ENCODE peak calls at places on chromosomes 3 and 15, in nine cellular contexts. One of them, this sample, is unnamed.

GRCh38 chr15:101489236-101489632 is 273 bp downstream of the PCSK6 start:
- DNase-seq in SK-N-SH: peak; percentile 90
- DNase-seq in tibial nerve: no peak
- DNase-seq in psoas muscle: peak; percentile 69
- DNase-seq in cardiac muscle cell: peak; percentile 50
- DNase-seq in breast epithelium: no peak
- DNase-seq in RWPE2: no peak
- DNase-seq in Panc1: no peak
- DNase-seq in colonic mucosa: peak; percentile 61
- DNase-seq in this sample: no peak

GRCh38 chr3:24264748-24265158 is 229.9 kb downstream of the THRB start:
- DNase-seq in SK-N-SH: peak; percentile 47
- DNase-seq in tibial nerve: no peak
- DNase-seq in psoas muscle: no peak
- DNase-seq in cardiac muscle cell: peak; percentile 72
- DNase-seq in breast epithelium: no peak
- DNase-seq in RWPE2: no peak
- DNase-seq in Panc1: no peak
- DNase-seq in colonic mucosa: no peak
- DNase-seq in this sample: no peak

GRCh38 chr3:5181479-5182141 is 5.9 kb upstream of the EDEM1 start:
- DNase-seq in SK-N-SH: no peak
- DNase-seq in tibial nerve: no peak
- DNase-seq in psoas muscle: no peak
- DNase-seq in cardiac muscle cell: no peak
- DNase-seq in breast epithelium: no peak
- DNase-seq in RWPE2: no peak
- DNase-seq in Panc1: no peak
- DNase-seq in colonic mucosa: no peak
- DNase-seq in this sample: no peak

GRCh38 chr15:39511000-39511914 is 69.6 kb upstream of the THBS1 start:
- DNase-seq in SK-N-SH: no peak
- DNase-seq in tibial nerve: no peak
- DNase-seq in psoas muscle: peak; percentile 73
- DNase-seq in cardiac muscle cell: peak; percentile 89
- DNase-seq in breast epithelium: no peak
- DNase-seq in RWPE2: no peak
- DNase-seq in Panc1: no peak
- DNase-seq in colonic mucosa: no peak
- DNase-seq in this sample: no peak

GRCh38 chr3:160754371-160754854 is 1.6 kb upstream of the PPM1L start:
- DNase-seq in SK-N-SH: peak; percentile 27
- DNase-seq in tibial nerve: peak; percentile 7
- DNase-seq in psoas muscle: peak; percentile 20
- DNase-seq in cardiac muscle cell: peak; percentile 57
- DNase-seq in breast epithelium: peak; percentile 50
- DNase-seq in RWPE2: no peak
- DNase-seq in Panc1: no peak
- DNase-seq in colonic mucosa: peak; percentile 48
- DNase-seq in this sample: peak; percentile 45

GRCh38 chr3:49799761-49800160 is at the start of gene CDHR4:
- DNase-seq in SK-N-SH: no peak
- DNase-seq in tibial nerve: peak; percentile 65
- DNase-seq in psoas muscle: peak; percentile 45
- DNase-seq in cardiac muscle cell: peak; percentile 71
- DNase-seq in breast epithelium: no peak
- DNase-seq in RWPE2: no peak
- DNase-seq in Panc1: no peak
- DNase-seq in colonic mucosa: no peak
- DNase-seq in this sample: no peak

GRCh38 chr15:92902723-92903587 is 2.8 kb downstream of the CHD2 start:
- DNase-seq in SK-N-SH: no peak
- DNase-seq in tibial nerve: no peak
- DNase-seq in psoas muscle: no peak
- DNase-seq in cardiac muscle cell: no peak
- DNase-seq in breast epithelium: no peak
- DNase-seq in RWPE2: no peak
- DNase-seq in Panc1: no peak
- DNase-seq in colonic mucosa: no peak
- DNase-seq in this sample: no peak

GRCh38 chr3:191047930-191048329 is 151.1 kb upstream of the OSTN start:
- DNase-seq in SK-N-SH: no peak
- DNase-seq in tibial nerve: no peak
- DNase-seq in psoas muscle: no peak
- DNase-seq in cardiac muscle cell: no peak
- DNase-seq in breast epithelium: no peak
- DNase-seq in RWPE2: no peak
- DNase-seq in Panc1: no peak
- DNase-seq in colonic mucosa: no peak
- DNase-seq in this sample: no peak

GRCh38 chr3:52925405-52926313 is 28.3 kb upstream of the STIMATE start:
- DNase-seq in SK-N-SH: peak; percentile 64
- DNase-seq in tibial nerve: no peak
- DNase-seq in psoas muscle: no peak
- DNase-seq in cardiac muscle cell: no peak
- DNase-seq in breast epithelium: no peak
- DNase-seq in RWPE2: no peak
- DNase-seq in Panc1: no peak
- DNase-seq in colonic mucosa: no peak
- DNase-seq in this sample: no peak

GRCh38 chr15:101167791-101168462 is 83.9 kb downstream of the CHSY1 start:
- DNase-seq in SK-N-SH: no peak
- DNase-seq in tibial nerve: peak; percentile 55
- DNase-seq in psoas muscle: peak; percentile 67
- DNase-seq in cardiac muscle cell: peak; percentile 96
- DNase-seq in breast epithelium: no peak
- DNase-seq in RWPE2: peak; percentile 95
- DNase-seq in Panc1: peak; percentile 45
- DNase-seq in colonic mucosa: peak; percentile 79
- DNase-seq in this sample: peak; percentile 76

GRCh38 chr3:131082246-131082645 is 55.6 kb downstream of the NEK11 start:
- DNase-seq in SK-N-SH: no peak
- DNase-seq in tibial nerve: no peak
- DNase-seq in psoas muscle: no peak
- DNase-seq in cardiac muscle cell: no peak
- DNase-seq in breast epithelium: no peak
- DNase-seq in RWPE2: no peak
- DNase-seq in Panc1: no peak
- DNase-seq in colonic mucosa: no peak
- DNase-seq in this sample: no peak

GRCh38 chr3:105327662-105328337 is 38.9 kb upstream of the ALCAM start:
- DNase-seq in SK-N-SH: no peak
- DNase-seq in tibial nerve: no peak
- DNase-seq in psoas muscle: no peak
- DNase-seq in cardiac muscle cell: no peak
- DNase-seq in breast epithelium: no peak
- DNase-seq in RWPE2: no peak
- DNase-seq in Panc1: no peak
- DNase-seq in colonic mucosa: no peak
- DNase-seq in this sample: no peak

GRCh38 chr15:90883526-90883931 is 775 bp upstream of the FES start:
- DNase-seq in SK-N-SH: no peak
- DNase-seq in tibial nerve: no peak
- DNase-seq in psoas muscle: no peak
- DNase-seq in cardiac muscle cell: no peak
- DNase-seq in breast epithelium: no peak
- DNase-seq in RWPE2: peak; percentile 66
- DNase-seq in Panc1: no peak
- DNase-seq in colonic mucosa: no peak
- DNase-seq in this sample: peak; percentile 60

GRCh38 chr15:59154268-59154667 is 49.3 kb downstream of the CCNB2 start:
- DNase-seq in SK-N-SH: no peak
- DNase-seq in tibial nerve: no peak
- DNase-seq in psoas muscle: no peak
- DNase-seq in cardiac muscle cell: no peak
- DNase-seq in breast epithelium: no peak
- DNase-seq in RWPE2: peak; percentile 38
- DNase-seq in Panc1: no peak
- DNase-seq in colonic mucosa: no peak
- DNase-seq in this sample: no peak

GRCh38 chr15:40743921-40744809 is 10.9 kb downstream of the RMDN3 start:
- DNase-seq in SK-N-SH: no peak
- DNase-seq in tibial nerve: no peak
- DNase-seq in psoas muscle: no peak
- DNase-seq in cardiac muscle cell: peak; percentile 76
- DNase-seq in breast epithelium: no peak
- DNase-seq in RWPE2: peak; percentile 82
- DNase-seq in Panc1: no peak
- DNase-seq in colonic mucosa: peak; percentile 22
- DNase-seq in this sample: no peak

DNA sequence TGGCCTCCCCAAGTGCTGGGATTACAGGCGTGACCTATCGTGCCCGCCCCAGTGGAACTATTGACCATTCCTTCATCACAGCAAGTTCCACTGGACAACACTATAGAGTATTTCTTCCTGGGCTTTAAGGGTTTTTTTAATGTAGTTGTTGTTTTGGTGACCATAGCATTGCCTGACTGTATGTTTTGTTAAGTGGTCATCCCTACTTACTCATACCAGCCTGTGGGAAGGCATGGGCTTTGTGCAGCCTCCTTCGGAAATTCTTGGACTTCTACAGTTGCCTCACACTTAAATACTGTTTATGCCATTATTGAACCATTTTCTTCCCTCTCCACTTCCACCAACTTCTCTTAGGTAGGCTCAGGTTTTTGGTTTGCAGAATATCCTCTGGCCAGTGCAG is 19.9 kb upstream of the ALPK3 start:
- DNase-seq in SK-N-SH: no peak
- DNase-seq in tibial nerve: no peak
- DNase-seq in psoas muscle: no peak
- DNase-seq in cardiac muscle cell: no peak
- DNase-seq in breast epithelium: no peak
- DNase-seq in RWPE2: no peak
- DNase-seq in Panc1: no peak
- DNase-seq in colonic mucosa: no peak
- DNase-seq in this sample: no peak
- H3K27ac ChIP-seq in SK-N-SH: no peak overlapping the region
- H3K27ac ChIP-seq in tibial nerve: no peak overlapping the region
- H3K27ac ChIP-seq in psoas muscle: no peak overlapping the region
- H3K27ac ChIP-seq in cardiac muscle cell: no peak overlapping the region
- H3K27ac ChIP-seq in breast epithelium: no peak overlapping the region
- H3K27ac ChIP-seq in RWPE2: no peak overlapping the region
- H3K27ac ChIP-seq in Panc1: no peak overlapping the region
- H3K27ac ChIP-seq in colonic mucosa: no peak overlapping the region
- H3K27ac ChIP-seq in this sample: no peak overlapping the region

GRCh38 chr15:74367296-74367854 is at the start of gene CYP11A1:
- DNase-seq in SK-N-SH: no peak
- DNase-seq in tibial nerve: no peak
- DNase-seq in psoas muscle: no peak
- DNase-seq in cardiac muscle cell: no peak
- DNase-seq in breast epithelium: peak; percentile 30
- DNase-seq in RWPE2: no peak
- DNase-seq in Panc1: no peak
- DNase-seq in colonic mucosa: no peak
- DNase-seq in this sample: no peak

GRCh38 chr15:74368121-74368520 is 675 bp upstream of the CYP11A1 start:
- DNase-seq in SK-N-SH: no peak
- DNase-seq in tibial nerve: no peak
- DNase-seq in psoas muscle: no peak
- DNase-seq in cardiac muscle cell: no peak
- DNase-seq in breast epithelium: peak; percentile 19
- DNase-seq in RWPE2: no peak
- DNase-seq in Panc1: no peak
- DNase-seq in colonic mucosa: no peak
- DNase-seq in this sample: no peak

GRCh38 chr15:74362482-74362881 is 5.0 kb downstream of the CYP11A1 start:
- DNase-seq in SK-N-SH: no peak
- DNase-seq in tibial nerve: no peak
- DNase-seq in psoas muscle: no peak
- DNase-seq in cardiac muscle cell: no peak
- DNase-seq in breast epithelium: no peak
- DNase-seq in RWPE2: no peak
- DNase-seq in Panc1: no peak
- DNase-seq in colonic mucosa: no peak
- DNase-seq in this sample: no peak

GRCh38 chr15:74364936-74365618 is 2.4 kb downstream of the CYP11A1 start:
- DNase-seq in SK-N-SH: no peak
- DNase-seq in tibial nerve: no peak
- DNase-seq in psoas muscle: no peak
- DNase-seq in cardiac muscle cell: no peak
- DNase-seq in breast epithelium: peak; percentile 19
- DNase-seq in RWPE2: no peak
- DNase-seq in Panc1: no peak
- DNase-seq in colonic mucosa: no peak
- DNase-seq in this sample: no peak

GRCh38 chr15:74365619-74366445 is 1.6 kb downstream of the CYP11A1 start:
- DNase-seq in SK-N-SH: no peak
- DNase-seq in tibial nerve: peak; percentile 41
- DNase-seq in psoas muscle: peak; percentile 74
- DNase-seq in cardiac muscle cell: peak; percentile 86
- DNase-seq in breast epithelium: peak; percentile 58
- DNase-seq in RWPE2: no peak
- DNase-seq in Panc1: no peak
- DNase-seq in colonic mucosa: no peak
- DNase-seq in this sample: no peak
- H3K4me3 ChIP-seq in SK-N-SH: no peak overlapping the region
- H3K4me3 ChIP-seq in tibial nerve: peak overlapping the region; percentile 45
- H3K4me3 ChIP-seq in psoas muscle: peak overlapping the region; percentile 79
- H3K4me3 ChIP-seq in cardiac muscle cell: peak overlapping the region; percentile 33
- H3K4me3 ChIP-seq in breast epithelium: peak overlapping the region; percentile 74
- H3K4me3 ChIP-seq in RWPE2: peak overlapping the region; percentile 8
- H3K4me3 ChIP-seq in Panc1: peak overlapping the region; percentile 49
- H3K4me3 ChIP-seq in colonic mucosa: peak overlapping the region; percentile 43
- H3K4me3 ChIP-seq in this sample: peak overlapping the region; percentile 51

DNA sequence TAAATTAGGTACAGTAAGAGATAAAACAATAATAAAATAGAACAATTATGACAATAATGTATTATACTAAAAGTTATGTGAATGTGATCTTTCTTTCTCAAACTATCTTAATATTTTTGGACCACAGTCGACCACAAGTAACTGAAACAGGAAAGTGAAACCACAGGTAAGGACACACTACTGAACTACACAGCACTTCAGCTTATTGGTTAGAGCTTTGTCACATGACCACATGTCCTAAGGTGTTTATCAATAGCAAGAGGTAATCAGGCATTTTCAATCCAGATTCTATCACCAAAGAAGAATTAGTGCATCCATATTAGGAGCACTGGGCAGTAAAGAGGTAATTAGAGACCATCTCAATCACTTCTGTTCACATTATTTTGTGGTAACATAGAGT is 392.8 kb downstream of the RSL24D1 start:
- DNase-seq in SK-N-SH: no peak
- DNase-seq in tibial nerve: no peak
- DNase-seq in psoas muscle: no peak
- DNase-seq in cardiac muscle cell: no peak
- DNase-seq in breast epithelium: no peak
- DNase-seq in RWPE2: no peak
- DNase-seq in Panc1: no peak
- DNase-seq in colonic mucosa: no peak
- DNase-seq in this sample: no peak
- TF ChIP-seq CTCF in SK-N-SH: no peak
- TF ChIP-seq CTCF in tibial nerve: no peak
- TF ChIP-seq CTCF in psoas muscle: no peak
- TF ChIP-seq CTCF in cardiac muscle cell: no peak
- TF ChIP-seq CTCF in breast epithelium: no peak
- TF ChIP-seq CTCF in RWPE2: no peak
- TF ChIP-seq CTCF in Panc1: no peak
- TF ChIP-seq CTCF in colonic mucosa: no peak
- TF ChIP-seq CTCF in this sample: no peak

DNA sequence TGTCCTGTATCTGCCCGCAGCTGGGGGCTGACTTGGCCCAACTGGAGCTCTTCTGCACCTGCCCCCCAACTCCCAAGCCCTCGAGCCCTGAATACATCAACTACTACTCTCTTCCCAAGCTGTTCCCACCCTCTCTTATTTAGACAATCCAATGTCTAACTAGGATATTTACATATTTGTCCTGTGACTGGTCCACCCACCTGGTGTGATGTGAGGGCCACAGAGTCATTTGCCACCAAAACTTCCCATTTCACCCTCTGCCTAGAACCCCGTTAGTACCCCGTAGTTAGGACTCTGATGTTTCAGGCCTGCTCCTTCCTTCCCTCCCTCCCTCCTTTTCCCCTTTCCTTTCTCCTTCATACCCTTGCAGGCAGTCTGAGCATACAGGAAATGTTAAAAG is 6.4 kb downstream of the CPLX3 start:
- DNase-seq in SK-N-SH: no peak
- DNase-seq in tibial nerve: no peak
- DNase-seq in psoas muscle: no peak
- DNase-seq in cardiac muscle cell: no peak
- DNase-seq in breast epithelium: no peak
- DNase-seq in RWPE2: no peak
- DNase-seq in Panc1: no peak
- DNase-seq in colonic mucosa: no peak
- DNase-seq in this sample: no peak
- H3K27ac ChIP-seq in SK-N-SH: no peak overlapping the region
- H3K27ac ChIP-seq in tibial nerve: no peak overlapping the region
- H3K27ac ChIP-seq in psoas muscle: no peak overlapping the region
- H3K27ac ChIP-seq in cardiac muscle cell: no peak overlapping the region
- H3K27ac ChIP-seq in breast epithelium: no peak overlapping the region
- H3K27ac ChIP-seq in RWPE2: no peak overlapping the region
- H3K27ac ChIP-seq in Panc1: no peak overlapping the region
- H3K27ac ChIP-seq in colonic mucosa: no peak overlapping the region
- H3K27ac ChIP-seq in this sample: no peak overlapping the region